ENCODE peak calls at places on chromosome 19, in six cellular contexts. One of them, this sample, is unnamed. For H3K4me1, the result is how much of the 10 kb centered on the place peaks cover.

GRCh38 chr19:6717036-6717435 is 3.4 kb downstream of the C3 start:
- DNase-seq in ascending aorta: no peak
- DNase-seq in tibial nerve: no peak
- DNase-seq in lower lobe of right lung: no peak
- DNase-seq in hepatocyte: no peak
- DNase-seq in tibial artery: no peak
- DNase-seq in this sample: no peak

GRCh38 chr19:9941646-9942045 is 5.3 kb upstream of the OLFM2 start:
- DNase-seq in tibial artery: no peak
- DNase-seq in lower lobe of right lung: no peak
- DNase-seq in hepatocyte: no peak
- DNase-seq in ascending aorta: no peak
- DNase-seq in tibial nerve: no peak
- DNase-seq in this sample: no peak

GRCh38 chr19:18292810-18293641 is 11.6 kb upstream of the JUND start:
- DNase-seq in tibial nerve: peak
- DNase-seq in tibial artery: peak
- DNase-seq in hepatocyte: peak
- DNase-seq in lower lobe of right lung: peak
- DNase-seq in ascending aorta: peak
- DNase-seq in this sample: peak

GRCh38 chr19:43395561-43395960 is 19.1 kb upstream of the TEX101 start:
- DNase-seq in hepatocyte: no peak
- DNase-seq in tibial artery: no peak
- DNase-seq in ascending aorta: no peak
- DNase-seq in tibial nerve: no peak
- DNase-seq in lower lobe of right lung: no peak
- DNase-seq in this sample: no peak

GRCh38 chr19:41424335-41425173 is 2.6 kb downstream of the B3GNT8 start:
- DNase-seq in tibial artery: no peak
- DNase-seq in lower lobe of right lung: peak
- DNase-seq in tibial nerve: no peak
- DNase-seq in ascending aorta: no peak
- DNase-seq in hepatocyte: no peak
- DNase-seq in this sample: no peak

GRCh38 chr19:35040826-35041547 is 534 bp upstream of the HPN start:
- DNase-seq in hepatocyte: peak
- DNase-seq in tibial artery: peak
- DNase-seq in lower lobe of right lung: peak
- DNase-seq in tibial nerve: peak
- DNase-seq in ascending aorta: peak
- DNase-seq in this sample: peak

GRCh38 chr19:1566392-1567115 is 1.6 kb downstream of the MEX3D start:
- DNase-seq in tibial artery: peak
- DNase-seq in lower lobe of right lung: peak
- DNase-seq in hepatocyte: peak
- DNase-seq in tibial nerve: peak
- DNase-seq in ascending aorta: no peak
- DNase-seq in this sample: peak

GRCh38 chr19:55005684-55006488 is 32.2 kb downstream of the GP6 start:
- DNase-seq in tibial artery: no peak
- DNase-seq in tibial nerve: peak
- DNase-seq in lower lobe of right lung: no peak
- DNase-seq in ascending aorta: no peak
- DNase-seq in hepatocyte: peak
- DNase-seq in this sample: no peak

GRCh38 chr19:48631254-48631653 is 5.9 kb downstream of the DBP start:
- DNase-seq in hepatocyte: no peak
- DNase-seq in lower lobe of right lung: no peak
- DNase-seq in tibial artery: no peak
- DNase-seq in ascending aorta: no peak
- DNase-seq in tibial nerve: no peak
- DNase-seq in this sample: no peak

GRCh38 chr19:48724796-48725753 is 5.5 kb upstream of the MAMSTR start:
- DNase-seq in ascending aorta: no peak
- DNase-seq in hepatocyte: peak
- DNase-seq in tibial nerve: peak
- DNase-seq in tibial artery: no peak
- DNase-seq in lower lobe of right lung: no peak
- DNase-seq in this sample: peak

GRCh38 chr19:17491287-17491686 is 20.2 kb upstream of the PGLS start:
- DNase-seq in hepatocyte: no peak
- DNase-seq in tibial artery: no peak
- DNase-seq in ascending aorta: no peak
- DNase-seq in lower lobe of right lung: no peak
- DNase-seq in tibial nerve: no peak
- DNase-seq in this sample: no peak

GRCh38 chr19:55146648-55147218 is 2.3 kb downstream of the TNNT1 start:
- DNase-seq in lower lobe of right lung: no peak
- DNase-seq in tibial nerve: no peak
- DNase-seq in hepatocyte: peak
- DNase-seq in ascending aorta: no peak
- DNase-seq in tibial artery: no peak
- DNase-seq in this sample: no peak

GRCh38 chr19:45498411-45499195 is at the start of gene PPM1N:
- DNase-seq in tibial artery: no peak
- DNase-seq in tibial nerve: no peak
- DNase-seq in lower lobe of right lung: no peak
- DNase-seq in hepatocyte: peak
- DNase-seq in ascending aorta: no peak
- DNase-seq in this sample: no peak
- TF ChIP-seq CTCF in tibial artery: no peak
- TF ChIP-seq CTCF in tibial nerve: no peak
- TF ChIP-seq CTCF in lower lobe of right lung: peak
- TF ChIP-seq CTCF in hepatocyte: no peak
- TF ChIP-seq CTCF in ascending aorta: no peak
- TF ChIP-seq CTCF in this sample: no peak

DNA sequence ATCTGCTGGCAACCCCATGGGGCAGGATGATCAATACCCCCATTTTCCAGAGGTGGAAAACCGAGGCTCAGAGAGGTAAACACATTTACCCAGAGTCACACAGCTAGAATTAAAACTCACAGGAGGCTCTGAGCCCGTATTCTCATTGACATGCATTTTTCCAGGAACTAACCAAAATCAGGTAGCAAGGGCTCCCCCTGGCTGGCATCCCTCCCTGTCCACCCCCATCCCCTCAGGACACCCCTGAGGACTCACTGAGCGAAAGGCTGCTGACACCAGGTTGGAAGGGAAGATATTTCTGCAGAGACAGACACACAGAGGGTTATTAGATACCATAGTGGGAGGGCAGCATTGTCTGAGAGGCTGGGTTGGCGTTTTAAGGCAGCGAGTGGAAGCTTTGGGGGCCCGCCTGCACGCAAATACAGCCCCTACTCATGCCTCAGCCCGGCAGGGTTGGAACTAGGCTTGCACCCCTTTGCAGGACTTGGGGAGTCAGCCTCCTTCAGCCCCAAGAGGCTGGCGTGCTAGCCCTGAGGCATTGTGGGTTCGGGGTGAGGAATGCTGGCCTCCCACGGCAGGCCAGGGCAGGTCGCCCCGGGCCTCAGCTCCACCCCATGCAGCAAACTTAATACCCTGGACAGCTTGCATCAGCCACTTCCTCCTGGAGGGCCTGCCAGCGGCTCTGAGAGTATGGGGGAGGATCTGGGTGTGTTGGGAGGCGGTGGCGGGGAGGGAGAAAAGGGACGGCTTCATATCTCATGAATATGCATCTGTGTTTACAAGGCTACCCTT is 3.9 kb downstream of the SLC1A5 start:
- DNase-seq in tibial nerve: peak
- DNase-seq in hepatocyte: peak
- DNase-seq in ascending aorta: peak
- DNase-seq in lower lobe of right lung: peak
- DNase-seq in tibial artery: peak
- DNase-seq in this sample: peak
- H3K27ac ChIP-seq in tibial nerve: peak
- H3K27ac ChIP-seq in hepatocyte: peak
- H3K27ac ChIP-seq in ascending aorta: no peak
- H3K27ac ChIP-seq in lower lobe of right lung: peak
- H3K27ac ChIP-seq in tibial artery: peak
- H3K27ac ChIP-seq in this sample: peak

GRCh38 chr19:32291876-32292275 is 53.5 kb upstream of the ZNF507 start:
- DNase-seq in lower lobe of right lung: no peak
- DNase-seq in tibial nerve: no peak
- DNase-seq in hepatocyte: no peak
- DNase-seq in tibial artery: no peak
- DNase-seq in ascending aorta: no peak
- DNase-seq in this sample: no peak
- H3K4me1 ChIP-seq in lower lobe of right lung: under half
- H3K4me1 ChIP-seq in tibial nerve: under half
- H3K4me1 ChIP-seq in hepatocyte: under half
- H3K4me1 ChIP-seq in tibial artery: under half
- H3K4me1 ChIP-seq in ascending aorta: under half
- H3K4me1 ChIP-seq in this sample: under half

GRCh38 chr19:7924651-7925170 is 1.2 kb downstream of the CTXN1 start:
- DNase-seq in lower lobe of right lung: peak
- DNase-seq in tibial artery: no peak
- DNase-seq in hepatocyte: no peak
- DNase-seq in tibial nerve: no peak
- DNase-seq in ascending aorta: no peak
- DNase-seq in this sample: no peak

GRCh38 chr19:7925171-7925837 is 631 bp downstream of the CTXN1 start:
- DNase-seq in tibial artery: peak
- DNase-seq in lower lobe of right lung: peak
- DNase-seq in ascending aorta: no peak
- DNase-seq in hepatocyte: peak
- DNase-seq in tibial nerve: peak
- DNase-seq in this sample: no peak

GRCh38 chr19:7927605-7928333 is 1.8 kb upstream of the CTXN1 start:
- DNase-seq in hepatocyte: no peak
- DNase-seq in ascending aorta: no peak
- DNase-seq in tibial nerve: no peak
- DNase-seq in lower lobe of right lung: peak
- DNase-seq in tibial artery: peak
- DNase-seq in this sample: no peak

GRCh38 chr19:7926727-7927604 is 1.0 kb upstream of the CTXN1 start:
- DNase-seq in lower lobe of right lung: peak
- DNase-seq in ascending aorta: no peak
- DNase-seq in hepatocyte: no peak
- DNase-seq in tibial artery: no peak
- DNase-seq in tibial nerve: no peak
- DNase-seq in this sample: no peak

DNA sequence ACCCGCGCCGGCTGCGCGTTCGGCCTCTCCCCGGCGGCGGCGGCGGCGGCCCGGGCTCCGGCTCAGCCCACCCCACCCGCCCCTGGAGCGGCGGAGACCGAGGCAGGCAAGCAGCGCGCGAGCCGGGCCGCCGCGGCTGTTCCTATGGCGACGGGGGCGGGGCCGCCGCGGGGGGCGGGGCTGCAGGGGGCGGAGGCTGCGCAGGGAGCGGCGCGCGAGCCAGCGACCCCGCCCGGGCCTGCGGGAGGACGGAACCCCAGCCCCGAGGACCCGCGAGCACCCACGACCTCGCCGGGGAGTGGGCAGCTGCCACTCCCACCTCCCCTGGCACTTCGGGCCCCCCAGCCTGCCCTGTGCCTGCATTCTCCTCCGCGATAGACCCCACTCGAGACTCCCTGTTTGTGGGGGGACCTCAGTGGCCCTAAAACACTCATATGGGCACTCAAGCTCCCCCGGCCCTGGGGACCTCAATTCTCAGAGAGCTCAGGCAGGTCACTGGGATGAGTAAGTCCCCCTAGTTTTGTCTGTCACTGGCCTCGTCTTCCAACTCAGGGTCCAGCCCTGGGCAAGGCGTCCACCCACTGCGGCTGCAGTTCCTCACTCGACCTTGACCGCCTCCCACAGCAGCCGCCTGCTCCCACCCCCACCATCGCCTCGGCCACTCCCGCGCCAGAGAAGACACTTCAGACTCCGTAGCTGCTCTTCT is at the start of gene CTXN1:
- DNase-seq in tibial artery: peak
- DNase-seq in hepatocyte: peak
- DNase-seq in tibial nerve: peak
- DNase-seq in ascending aorta: no peak
- DNase-seq in lower lobe of right lung: peak
- DNase-seq in this sample: no peak
- TF ChIP-seq CTCF in tibial artery: peak
- TF ChIP-seq CTCF in hepatocyte: no peak
- TF ChIP-seq CTCF in tibial nerve: no peak
- TF ChIP-seq CTCF in ascending aorta: no peak
- TF ChIP-seq CTCF in lower lobe of right lung: no peak
- TF ChIP-seq CTCF in this sample: no peak

GRCh38 chr19:16435999-16436650 is 35.6 kb downstream of the EPS15L1 start:
- DNase-seq in ascending aorta: no peak
- DNase-seq in lower lobe of right lung: no peak
- DNase-seq in tibial nerve: no peak
- DNase-seq in hepatocyte: no peak
- DNase-seq in tibial artery: no peak
- DNase-seq in this sample: no peak
- H3K27ac ChIP-seq in ascending aorta: peak
- H3K27ac ChIP-seq in lower lobe of right lung: peak
- H3K27ac ChIP-seq in tibial nerve: peak
- H3K27ac ChIP-seq in hepatocyte: peak
- H3K27ac ChIP-seq in tibial artery: peak
- H3K27ac ChIP-seq in this sample: peak

DNA sequence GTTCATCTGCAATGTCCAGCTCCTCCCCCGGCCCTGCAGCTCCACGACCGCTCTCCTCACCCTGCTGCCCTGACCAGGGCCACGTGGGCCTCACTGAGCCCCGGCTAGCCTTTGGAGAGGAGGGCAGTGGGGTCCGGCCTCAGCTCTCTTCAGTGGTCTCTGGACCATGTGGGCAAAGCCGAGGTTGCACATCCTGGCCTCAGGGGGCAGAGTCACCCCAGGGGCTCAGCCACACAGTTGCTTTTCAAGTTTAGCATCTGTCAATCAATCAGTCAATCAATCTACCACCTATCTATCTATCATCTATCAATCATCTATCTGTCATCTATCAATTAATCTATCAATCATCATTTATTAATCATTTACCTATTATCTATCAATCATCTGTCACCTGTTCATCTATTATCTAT is 3.0 kb upstream of the DIRAS1 start:
- DNase-seq in tibial artery: no peak
- DNase-seq in ascending aorta: no peak
- DNase-seq in tibial nerve: no peak
- DNase-seq in lower lobe of right lung: no peak
- DNase-seq in hepatocyte: no peak
- DNase-seq in this sample: no peak
- H3K4me1 ChIP-seq in tibial artery: under half
- H3K4me1 ChIP-seq in ascending aorta: under half
- H3K4me1 ChIP-seq in tibial nerve: under half
- H3K4me1 ChIP-seq in lower lobe of right lung: under half
- H3K4me1 ChIP-seq in hepatocyte: under half
- H3K4me1 ChIP-seq in this sample: under half

DNA sequence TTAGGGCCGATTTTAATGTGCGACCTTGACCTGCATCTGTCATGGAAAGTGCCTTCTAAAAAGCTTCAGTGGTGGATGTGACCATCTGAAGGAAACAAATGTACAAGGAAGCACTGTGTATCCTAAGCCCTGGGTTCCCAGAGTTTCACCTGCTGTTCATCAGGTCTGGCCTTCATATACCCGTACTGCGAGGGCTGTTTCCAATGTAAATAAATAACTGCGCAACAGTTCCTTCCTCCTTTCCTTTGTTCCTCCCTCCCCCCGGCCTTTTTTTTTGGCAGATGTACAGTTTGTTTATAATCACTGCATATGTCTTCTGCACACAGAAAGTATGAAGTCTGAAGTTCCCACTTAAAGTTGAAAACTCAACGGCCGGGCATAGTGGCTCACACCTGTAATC is 5.2 kb downstream of the FAAP24 start:
- DNase-seq in lower lobe of right lung: no peak
- DNase-seq in tibial nerve: no peak
- DNase-seq in tibial artery: no peak
- DNase-seq in hepatocyte: no peak
- DNase-seq in ascending aorta: no peak
- DNase-seq in this sample: no peak
- TF ChIP-seq CTCF in lower lobe of right lung: no peak
- TF ChIP-seq CTCF in tibial nerve: no peak
- TF ChIP-seq CTCF in tibial artery: no peak
- TF ChIP-seq CTCF in hepatocyte: no peak
- TF ChIP-seq CTCF in ascending aorta: no peak
- TF ChIP-seq CTCF in this sample: no peak

This sample was measured in right atrium auricular region.